ENCODE peak calls at places on chromosomes 16 and 17, in four cellular contexts. One of them, this sample, is unnamed. For H3K4me1, the result is how much of the 10 kb centered on the place peaks cover.

GRCh38 chr17:41480581-41480980 is 370 bp downstream of the KRT35 start:
- DNase-seq in A549: no peak
- DNase-seq in testis: no peak
- DNase-seq in CD8-positive, alpha-beta T cell: no peak
- DNase-seq in this sample: no peak

GRCh38 chr16:27322858-27323780 is 9.3 kb downstream of the IL4R start:
- DNase-seq in A549: no peak
- DNase-seq in testis: no peak
- DNase-seq in CD8-positive, alpha-beta T cell: no peak
- DNase-seq in this sample: no peak

GRCh38 chr17:38730526-38731379 is 612 bp downstream of the CISD3 start:
- DNase-seq in A549: peak
- DNase-seq in testis: peak
- DNase-seq in CD8-positive, alpha-beta T cell: no peak
- DNase-seq in this sample: peak

GRCh38 chr17:39104046-39104445 is 47.4 kb downstream of the PLXDC1 start:
- DNase-seq in A549: no peak
- DNase-seq in testis: no peak
- DNase-seq in CD8-positive, alpha-beta T cell: no peak
- DNase-seq in this sample: peak

GRCh38 chr16:16063685-16064084 is 114.3 kb downstream of the ABCC1 start:
- DNase-seq in A549: no peak
- DNase-seq in testis: no peak
- DNase-seq in CD8-positive, alpha-beta T cell: no peak
- DNase-seq in this sample: no peak

GRCh38 chr17:62870581-62870964 is 62.5 kb upstream of the MARCHF10 start:
- DNase-seq in A549: no peak
- DNase-seq in testis: no peak
- DNase-seq in CD8-positive, alpha-beta T cell: no peak
- DNase-seq in this sample: no peak

GRCh38 chr17:67995568-67996191 is 589 bp downstream of the C17orf58 start:
- DNase-seq in A549: peak
- DNase-seq in testis: no peak
- DNase-seq in CD8-positive, alpha-beta T cell: peak
- DNase-seq in this sample: peak

GRCh38 chr16:69049146-69049545 is 56.3 kb upstream of the HAS3 start:
- DNase-seq in A549: peak
- DNase-seq in testis: no peak
- DNase-seq in CD8-positive, alpha-beta T cell: no peak
- DNase-seq in this sample: no peak

GRCh38 chr16:88403794-88404581 is 21.2 kb downstream of the ZNF469 start:
- DNase-seq in A549: no peak
- DNase-seq in testis: no peak
- DNase-seq in CD8-positive, alpha-beta T cell: no peak
- DNase-seq in this sample: no peak

DNA sequence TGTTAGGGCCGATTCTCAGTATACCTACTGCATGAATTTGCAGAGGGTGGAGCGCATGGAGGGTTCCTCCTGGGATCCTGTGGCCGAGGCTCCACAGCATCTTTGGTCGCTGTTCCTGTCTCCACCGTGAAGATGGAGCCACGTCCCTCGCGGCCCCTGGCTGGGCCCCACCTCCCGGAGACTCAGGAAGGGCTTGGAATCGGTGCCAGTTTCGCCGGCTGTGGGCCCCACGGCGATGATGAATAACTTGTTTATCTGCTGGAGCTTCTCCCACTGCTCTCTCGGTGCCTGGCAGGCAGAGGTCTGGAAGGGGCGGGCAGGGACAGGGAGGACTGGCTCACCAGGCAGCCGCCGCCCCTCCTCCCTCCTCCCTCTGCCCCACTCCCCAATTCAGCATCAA is 8.1 kb downstream of the SLC5A11 start:
- DNase-seq in A549: peak
- DNase-seq in testis: peak
- DNase-seq in CD8-positive, alpha-beta T cell: no peak
- DNase-seq in this sample: peak
- H3K4me1 ChIP-seq in A549: half or more
- H3K4me1 ChIP-seq in testis: under half
- H3K4me1 ChIP-seq in CD8-positive, alpha-beta T cell: under half
- H3K4me1 ChIP-seq in this sample: under half

GRCh38 chr17:81386646-81387234 is 8.5 kb upstream of the BAHCC1 start:
- DNase-seq in A549: no peak
- DNase-seq in testis: no peak
- DNase-seq in CD8-positive, alpha-beta T cell: no peak
- DNase-seq in this sample: peak

GRCh38 chr17:81387235-81388060 is 7.8 kb upstream of the BAHCC1 start:
- DNase-seq in A549: peak
- DNase-seq in testis: no peak
- DNase-seq in CD8-positive, alpha-beta T cell: no peak
- DNase-seq in this sample: peak

GRCh38 chr17:81385320-81386111 is 9.7 kb upstream of the BAHCC1 start:
- DNase-seq in A549: no peak
- DNase-seq in testis: no peak
- DNase-seq in CD8-positive, alpha-beta T cell: no peak
- DNase-seq in this sample: no peak

GRCh38 chr17:81384929-81385319 is 10.3 kb upstream of the BAHCC1 start:
- DNase-seq in A549: no peak
- DNase-seq in testis: no peak
- DNase-seq in CD8-positive, alpha-beta T cell: no peak
- DNase-seq in this sample: peak

DNA sequence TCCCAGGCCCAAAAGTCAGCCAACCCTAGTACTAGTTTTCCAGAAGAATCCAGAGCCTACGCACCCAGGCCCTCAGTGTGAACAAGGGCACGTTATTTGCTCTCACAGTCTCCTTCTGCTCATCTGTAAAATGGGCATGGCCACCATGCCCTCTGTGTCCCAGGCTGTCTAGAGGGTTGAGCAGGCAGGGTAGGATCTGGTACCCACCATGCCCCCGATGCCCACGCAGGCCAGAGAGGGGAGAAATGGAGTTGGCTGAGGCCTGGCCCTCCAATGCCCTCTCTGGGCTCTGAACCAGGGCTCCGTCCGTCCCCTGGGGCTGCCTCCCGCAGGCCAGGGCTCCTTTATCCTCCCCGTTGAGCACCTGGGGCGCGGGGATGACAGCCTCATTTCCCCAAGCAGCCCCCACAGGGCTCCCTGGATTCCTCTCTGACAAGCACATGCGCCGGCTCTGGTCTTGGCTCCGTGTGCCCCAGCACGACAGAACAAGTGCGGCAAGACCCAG is 9.1 kb upstream of the BAHCC1 start:
- DNase-seq in A549: no peak
- DNase-seq in testis: no peak
- DNase-seq in CD8-positive, alpha-beta T cell: no peak
- DNase-seq in this sample: no peak
- H3K27ac ChIP-seq in A549: peak
- H3K27ac ChIP-seq in testis: peak
- H3K27ac ChIP-seq in CD8-positive, alpha-beta T cell: no peak
- H3K27ac ChIP-seq in this sample: peak

DNA sequence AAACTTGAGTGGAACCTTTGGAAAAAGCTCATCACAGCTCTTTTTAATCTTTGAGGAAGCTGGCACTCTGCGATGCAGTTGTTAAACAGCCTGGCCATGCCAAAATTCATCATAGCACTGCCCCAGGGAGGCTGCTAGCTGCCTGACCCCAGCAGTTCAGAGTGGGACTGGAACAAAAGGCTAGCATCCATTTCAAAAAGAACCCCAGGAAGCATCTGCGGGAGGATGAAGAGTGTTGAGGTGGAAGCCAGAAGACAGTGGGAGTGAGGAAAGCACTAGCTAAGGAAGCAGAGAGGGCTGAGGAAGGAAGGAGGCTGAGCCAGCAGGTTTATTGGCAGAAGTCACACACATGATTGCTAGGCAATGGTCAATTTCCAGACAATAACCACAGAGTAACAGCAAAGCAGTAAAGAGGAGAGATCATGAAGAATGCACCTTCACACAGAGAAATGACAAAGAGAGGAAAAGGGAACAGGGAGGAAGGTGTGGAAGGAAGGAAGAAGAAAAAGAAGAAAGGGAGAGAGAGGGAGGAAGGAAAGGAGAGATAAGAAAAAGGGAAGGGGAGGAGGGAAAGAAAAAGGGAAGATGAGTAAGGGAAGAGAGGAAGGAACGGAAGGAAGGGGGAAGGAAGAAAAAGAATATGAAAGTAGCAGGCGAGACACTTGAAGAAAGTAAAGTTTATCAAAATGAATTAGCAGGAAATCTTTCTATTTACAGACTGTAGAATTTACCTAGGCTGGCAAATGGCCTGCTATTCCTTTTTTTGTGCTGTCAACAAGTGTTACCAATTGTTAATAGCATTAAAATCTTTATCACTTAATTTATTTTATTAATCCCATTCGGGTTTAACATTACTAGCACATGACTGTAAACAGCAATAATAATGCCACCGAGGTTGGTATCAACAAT is 270.0 kb upstream of the PSMD7 start:
- DNase-seq in A549: no peak
- DNase-seq in testis: no peak
- DNase-seq in CD8-positive, alpha-beta T cell: no peak
- DNase-seq in this sample: no peak
- H3K4me1 ChIP-seq in A549: under half
- H3K4me1 ChIP-seq in testis: under half
- H3K4me1 ChIP-seq in CD8-positive, alpha-beta T cell: under half
- H3K4me1 ChIP-seq in this sample: under half

GRCh38 chr17:75108193-75108592 is 1.6 kb upstream of the ARMC7 start:
- DNase-seq in A549: no peak
- DNase-seq in testis: no peak
- DNase-seq in CD8-positive, alpha-beta T cell: no peak
- DNase-seq in this sample: no peak

GRCh38 chr17:75109047-75109406 is 742 bp upstream of the ARMC7 start:
- DNase-seq in A549: no peak
- DNase-seq in testis: no peak
- DNase-seq in CD8-positive, alpha-beta T cell: no peak
- DNase-seq in this sample: no peak

GRCh38 chr17:75111777-75112176 is 2.0 kb downstream of the ARMC7 start:
- DNase-seq in A549: no peak
- DNase-seq in testis: no peak
- DNase-seq in CD8-positive, alpha-beta T cell: no peak
- DNase-seq in this sample: no peak

GRCh38 chr17:75110307-75110937 is 653 bp downstream of the ARMC7 start:
- DNase-seq in A549: no peak
- DNase-seq in testis: peak
- DNase-seq in CD8-positive, alpha-beta T cell: no peak
- DNase-seq in this sample: peak

GRCh38 chr17:75109407-75110236 is at the start of gene ARMC7:
- DNase-seq in A549: peak
- DNase-seq in testis: peak
- DNase-seq in CD8-positive, alpha-beta T cell: peak
- DNase-seq in this sample: peak
- H3K27ac ChIP-seq in A549: peak
- H3K27ac ChIP-seq in testis: peak
- H3K27ac ChIP-seq in CD8-positive, alpha-beta T cell: peak
- H3K27ac ChIP-seq in this sample: peak

GRCh38 chr17:81046131-81046769 is 11.3 kb downstream of the BAIAP2 start:
- DNase-seq in A549: no peak
- DNase-seq in testis: no peak
- DNase-seq in CD8-positive, alpha-beta T cell: no peak
- DNase-seq in this sample: no peak

GRCh38 chr17:81046770-81047359 is 11.9 kb downstream of the BAIAP2 start:
- DNase-seq in A549: no peak
- DNase-seq in testis: no peak
- DNase-seq in CD8-positive, alpha-beta T cell: no peak
- DNase-seq in this sample: no peak

GRCh38 chr17:81044764-81045589 is 10.0 kb downstream of the BAIAP2 start:
- DNase-seq in A549: no peak
- DNase-seq in testis: peak
- DNase-seq in CD8-positive, alpha-beta T cell: no peak
- DNase-seq in this sample: peak

GRCh38 chr17:81044428-81044763 is 9.4 kb downstream of the BAIAP2 start:
- DNase-seq in A549: no peak
- DNase-seq in testis: no peak
- DNase-seq in CD8-positive, alpha-beta T cell: no peak
- DNase-seq in this sample: no peak

GRCh38 chr17:81045590-81046095 is 10.7 kb downstream of the BAIAP2 start:
- DNase-seq in A549: no peak
- DNase-seq in testis: no peak
- DNase-seq in CD8-positive, alpha-beta T cell: no peak
- DNase-seq in this sample: no peak
- H3K4me1 ChIP-seq in A549: under half
- H3K4me1 ChIP-seq in testis: under half
- H3K4me1 ChIP-seq in CD8-positive, alpha-beta T cell: under half
- H3K4me1 ChIP-seq in this sample: under half

GRCh38 chr16:29148867-29149272 is 164.0 kb downstream of the LAT start:
- DNase-seq in A549: no peak
- DNase-seq in testis: no peak
- DNase-seq in CD8-positive, alpha-beta T cell: peak
- DNase-seq in this sample: peak
- H3K27ac ChIP-seq in A549: no peak
- H3K27ac ChIP-seq in testis: no peak
- H3K27ac ChIP-seq in CD8-positive, alpha-beta T cell: peak
- H3K27ac ChIP-seq in this sample: no peak